ENCODE peak calls at places on chromosome 22, in four cellular contexts. B is GM23248, Q is A673, K is mammary epithelial cell. D is an unnamed sample.

GRCh38 chr22:48593551-48593950 is 1234.1 kb downstream of the BRD1 start:
- DNase-seq in B (no peak), Q (no peak), K (no peak), D (no peak)

GRCh38 chr22:30806391-30806861 is 111.8 kb downstream of the OSBP2 start:
- DNase-seq in B (peak), Q (peak), K (peak), D (peak)

GRCh38 chr22:44523981-44524759 is 26.1 kb upstream of the RTL6 start:
- DNase-seq in B (peak), Q (peak), K (no peak), D (no peak)

GRCh38 chr22:24594569-24595120 is 1.8 kb upstream of the LRRC75B start:
- DNase-seq in B (no peak), Q (no peak), K (no peak), D (no peak)

GRCh38 chr22:24181088-24181995 is at the start of gene SUSD2:
- DNase-seq in B (no peak), Q (no peak), K (no peak), D (no peak)

GRCh38 chr22:39698106-39698505 is 127.6 kb downstream of the CACNA1I start:
- DNase-seq in B (no peak), Q (no peak), K (no peak), D (no peak)

GRCh38 chr22:38180841-38181452 is 683 bp downstream of the PLA2G6 start:
- DNase-seq in B (peak), Q (no peak), K (peak), D (peak)

GRCh38 chr22:37401861-37402506 is 25.3 kb downstream of the ELFN2 start:
- DNase-seq in B (no peak), Q (no peak), K (no peak), D (no peak)

GRCh38 chr22:25172153-25172552 is 27.5 kb upstream of the CRYBB3 start:
- DNase-seq in B (no peak), Q (no peak), K (no peak), D (peak)

GRCh38 chr22:35308480-35308945 is 8.8 kb downstream of the TOM1 start:
- DNase-seq in B (no peak), Q (no peak), K (no peak), D (no peak)

GRCh38 chr22:40363059-40363458 is 7.3 kb upstream of the SGSM3 start:
- DNase-seq in B (peak), Q (no peak), K (no peak), D (no peak)

GRCh38 chr22:40547729-40548143 is 88.8 kb downstream of the MRTFA start:
- DNase-seq in B (peak), Q (no peak), K (no peak), D (no peak)

GRCh38 chr22:35861451-35861850 is 143.8 kb downstream of the APOL5 start:
- DNase-seq in B (no peak), Q (no peak), K (no peak), D (no peak)

GRCh38 chr22:44531487-44531886 is 33.5 kb upstream of the RTL6 start:
- DNase-seq in B (no peak), Q (no peak), K (no peak), D (no peak)

GRCh38 chr22:49515486-49515885 is 312.2 kb downstream of the BRD1 start:
- DNase-seq in B (no peak), Q (peak), K (no peak), D (no peak)

GRCh38 chr22:41596776-41597634 is 7.4 kb upstream of the PMM1 start:
- DNase-seq in B (peak), Q (peak), K (peak), D (peak)

GRCh38 chr22:38750638-38751037 is 5.2 kb downstream of the SUN2 start:
- DNase-seq in B (no peak), Q (no peak), K (no peak), D (no peak)

GRCh38 chr22:32827061-32827602 is 25.6 kb downstream of the TIMP3 start:
- DNase-seq in B (no peak), Q (no peak), K (no peak), D (no peak)

GRCh38 chr22:18031670-18032454 is 7.5 kb upstream of the MICAL3 start:
- DNase-seq in B (peak), Q (peak), K (peak), D (no peak)

DNA sequence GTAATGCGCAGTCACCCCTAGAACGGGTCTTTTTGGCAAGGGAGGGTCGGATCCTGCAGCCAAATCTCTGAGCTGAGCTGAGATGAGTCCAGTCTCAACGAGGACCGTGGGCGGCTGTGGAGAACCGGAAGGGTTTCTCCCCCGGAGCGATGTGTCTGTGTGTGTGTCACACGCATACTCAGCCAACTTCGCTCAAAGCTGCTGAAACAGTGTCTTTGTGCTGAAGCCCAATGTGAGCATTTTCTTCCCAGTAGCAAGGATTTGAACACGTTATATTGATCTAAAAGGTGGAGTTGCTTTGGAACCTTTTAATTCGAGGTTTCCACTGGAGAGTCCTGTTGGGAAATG is 1.4 kb upstream of the CELSR1 start:
- DNase-seq in B (peak), Q (peak), K (peak), D (no peak)
- H3K4me3 ChIP-seq in B (peak), Q (peak), K (peak), D (no peak)

GRCh38 chr22:22113701-22114100 is 130.9 kb upstream of the VPREB1 start:
- DNase-seq in B (no peak), Q (no peak), K (no peak), D (no peak)
- TF ChIP-seq EZH2 in B (no peak), Q (no peak), K (no peak), D (no peak)

DNA sequence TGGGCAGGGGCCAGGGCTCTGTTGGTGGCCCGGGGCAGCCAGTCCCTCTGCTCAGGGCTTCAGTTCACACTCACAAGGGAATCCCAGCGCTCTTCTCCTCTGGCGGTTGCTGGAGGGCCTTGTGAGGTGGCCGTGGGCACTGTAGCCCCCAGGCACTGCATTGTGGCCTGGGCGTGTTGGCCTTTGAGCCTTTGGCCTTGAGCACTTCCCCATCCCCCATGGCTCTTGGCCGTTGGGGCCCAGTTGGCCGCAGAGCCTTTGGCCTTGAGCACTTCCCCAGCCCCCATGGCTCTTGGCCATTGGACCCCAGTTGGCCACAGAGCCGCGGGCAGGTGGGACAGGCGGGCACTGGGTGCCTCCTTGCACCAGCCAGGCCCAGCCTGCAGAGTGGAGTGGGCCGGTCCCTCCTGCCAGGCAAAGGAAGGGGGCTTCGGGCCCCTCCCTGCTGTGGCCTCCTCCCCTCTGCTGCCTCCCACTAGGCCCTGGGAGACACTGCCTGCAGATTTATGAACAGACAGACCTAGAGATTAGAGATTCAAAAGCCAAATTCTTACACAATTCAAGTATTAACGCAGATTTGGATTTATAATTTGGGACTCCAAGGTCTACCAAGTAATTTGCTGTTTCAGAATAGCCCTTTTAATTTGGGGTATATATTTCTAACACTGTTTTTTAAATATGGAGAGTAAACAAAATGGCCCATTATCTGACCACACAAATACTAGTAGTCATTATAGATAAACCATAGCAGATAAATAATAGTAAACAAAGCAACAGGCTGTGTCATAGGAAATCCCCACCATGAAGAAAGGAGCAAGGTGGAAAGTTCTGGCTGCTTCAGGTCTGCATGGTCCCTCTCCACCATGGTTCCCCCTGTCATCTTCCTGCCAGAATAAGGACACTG is 18.2 kb upstream of the TXNRD2 start:
- DNase-seq in B (no peak), Q (no peak), K (no peak), D (no peak)
- H3K4me3 ChIP-seq in B (peak), Q (peak), K (no peak), D (no peak)

GRCh38 chr22:46951326-46951725 is 188.9 kb downstream of the TBC1D22A start:
- DNase-seq in B (no peak), Q (no peak), K (no peak), D (no peak)
- TF ChIP-seq EZH2 in B (no peak), Q (no peak), K (no peak), D (no peak)